ENCODE peak calls at places on chromosome 1, in six cellular contexts. E is GM10248, L is nephron progenitor cell, F is fibroblast of villous mesenchyme, M is A549, H is activated B cell treated with CpG ODN at 0.5 μM for 24 hours. R is an unnamed sample.
A peak's percentile ranks its signal among the peaks of the same experiment; 100 is the strongest.

GRCh38 chr1:54581621-54582035 is 33.6 kb downstream of the ACOT11 start:
- DNase-seq in E (no peak), M (peak; percentile 18), H (no peak), L (no peak), F (peak; percentile 42), R (peak; percentile 53)

GRCh38 chr1:246647113-246647512 is 77.1 kb upstream of the SCCPDH start:
- DNase-seq in M (peak; percentile 40), F (peak; percentile 62), H (no peak), L (peak; percentile 62), E (no peak), R (no peak)

GRCh38 chr1:233109121-233109520 is 158.7 kb downstream of the NTPCR start:
- DNase-seq in M (no peak), E (no peak), L (no peak), F (peak; percentile 28), H (no peak), R (no peak)

GRCh38 chr1:28508435-28508754 is 2.6 kb downstream of the RCC1 start:
- DNase-seq in M (no peak), L (no peak), H (no peak), E (no peak), F (no peak), R (no peak)

GRCh38 chr1:210302501-210302900 is 26.2 kb upstream of the HHAT start:
- DNase-seq in L (no peak), M (no peak), F (no peak), E (no peak), H (no peak), R (no peak)

GRCh38 chr1:203638914-203639313 is 12.3 kb downstream of the ATP2B4 start:
- DNase-seq in E (no peak), H (no peak), F (no peak), M (no peak), L (no peak), R (no peak)

GRCh38 chr1:234176000-234176399 is 197.3 kb upstream of the COA6 start:
- DNase-seq in L (no peak), M (no peak), E (no peak), H (no peak), F (no peak), R (no peak)

GRCh38 chr1:107687846-107688753 is 276.9 kb downstream of the VAV3 start:
- DNase-seq in H (no peak), M (peak; percentile 66), E (no peak), F (peak; percentile 51), L (no peak), R (no peak)

GRCh38 chr1:229998980-229999379 is 68.1 kb upstream of the GALNT2 start:
- DNase-seq in H (no peak), E (no peak), M (no peak), F (no peak), L (no peak), R (no peak)

GRCh38 chr1:12544992-12545391 is 73.0 kb downstream of the DHRS3 start:
- DNase-seq in H (no peak), F (no peak), E (no peak), L (no peak), M (no peak), R (no peak)

GRCh38 chr1:66214901-66215300 is 319.1 kb upstream of the SGIP1 start:
- DNase-seq in M (no peak), H (no peak), E (peak; percentile 13), L (no peak), F (peak; percentile 53), R (no peak)

GRCh38 chr1:206944703-206945102 is 1.6 kb downstream of the PIGR start:
- DNase-seq in M (no peak), H (no peak), L (no peak), F (no peak), E (no peak), R (no peak)

GRCh38 chr1:209154916-209155315 is 428.6 kb upstream of the CAMK1G start:
- DNase-seq in E (no peak), F (no peak), H (no peak), M (no peak), L (no peak), R (no peak)

GRCh38 chr1:29984107-29984506 is 739.3 kb downstream of the MATN1 start:
- DNase-seq in H (no peak), E (no peak), F (no peak), M (no peak), L (no peak), R (no peak)

GRCh38 chr1:179805291-179806195 is 62.5 kb downstream of the FAM163A start:
- DNase-seq in H (no peak), F (no peak), M (no peak), L (no peak), E (no peak), R (no peak)

GRCh38 chr1:235843458-235843857 is 23.2 kb downstream of the LYST start:
- DNase-seq in E (peak; percentile 34), F (peak; percentile 72), M (peak; percentile 45), L (no peak), H (no peak), R (no peak)

GRCh38 chr1:90841477-90841876 is 124.4 kb upstream of the BARHL2 start:
- DNase-seq in E (no peak), L (peak; percentile 20), F (no peak), M (no peak), H (no peak), R (no peak)

GRCh38 chr1:53481456-53481855 is 22.3 kb downstream of the DMRTB1 start:
- DNase-seq in L (no peak), M (no peak), E (no peak), F (no peak), H (no peak), R (no peak)

GRCh38 chr1:3869751-3870301 is 12.6 kb downstream of the DFFB start:
- DNase-seq in E (no peak), M (no peak), L (peak; percentile 53), F (peak; percentile 40), H (no peak), R (no peak)

GRCh38 chr1:96059736-96060135 is 661.8 kb upstream of the PTBP2 start:
- DNase-seq in M (no peak), E (no peak), F (no peak), H (no peak), L (no peak), R (no peak)

GRCh38 chr1:236673284-236673919 is 12.9 kb upstream of the ACTN2 start:
- DNase-seq in M (no peak), E (no peak), L (no peak), F (peak; percentile 71), H (no peak), R (no peak)

GRCh38 chr1:78447096-78447495 is 43.7 kb upstream of the PTGFR start:
- DNase-seq in L (no peak), M (no peak), E (no peak), F (no peak), H (no peak), R (no peak)

GRCh38 chr1:29709711-29710169 is 473.4 kb downstream of the PTPRU start:
- DNase-seq in L (no peak), E (no peak), M (no peak), H (no peak), F (peak; percentile 26), R (no peak)

GRCh38 chr1:56216173-56216572 is 363.2 kb downstream of the PLPP3 start:
- DNase-seq in L (no peak), E (no peak), F (no peak), H (no peak), M (no peak), R (no peak)

GRCh38 chr1:87154351-87154750 is 174.3 kb upstream of the LMO4 start:
- DNase-seq in H (no peak), M (no peak), L (no peak), E (no peak), F (no peak), R (no peak)

GRCh38 chr1:221740941-221741363 is 937 bp downstream of the DUSP10 start:
- DNase-seq in E (no peak), F (no peak), H (no peak), L (peak; percentile 5), M (no peak), R (no peak)

GRCh38 chr1:5938068-5938740 is 54.0 kb downstream of the NPHP4 start:
- DNase-seq in E (no peak), M (no peak), L (no peak), F (peak; percentile 23), H (no peak), R (no peak)

GRCh38 chr1:184555665-184556641 is 169.1 kb downstream of the C1orf21 start:
- DNase-seq in L (no peak), E (no peak), H (no peak), M (no peak), F (no peak), R (no peak)

GRCh38 chr1:54842206-54842915 is 41.2 kb upstream of the TTC22 start:
- DNase-seq in M (no peak), L (no peak), F (no peak), E (no peak), H (no peak), R (no peak)

GRCh38 chr1:28199328-28200233 is 23.1 kb upstream of the PTAFR start:
- DNase-seq in L (no peak), M (no peak), H (no peak), F (no peak), E (peak; percentile 88), R (no peak)

GRCh38 chr1:152107984-152108898 is 7.0 kb downstream of the TCHH start:
- DNase-seq in H (no peak), L (no peak), M (peak; percentile 83), E (no peak), F (peak; percentile 69), R (no peak)

GRCh38 chr1:31624354-31625179 is 7.1 kb downstream of the HCRTR1 start:
- DNase-seq in F (no peak), E (no peak), L (no peak), M (no peak), H (no peak), R (no peak)
- TF ChIP-seq CTCF in F (no peak), E (no peak), L (no peak), M (no peak), H (no peak), R (no peak)

DNA sequence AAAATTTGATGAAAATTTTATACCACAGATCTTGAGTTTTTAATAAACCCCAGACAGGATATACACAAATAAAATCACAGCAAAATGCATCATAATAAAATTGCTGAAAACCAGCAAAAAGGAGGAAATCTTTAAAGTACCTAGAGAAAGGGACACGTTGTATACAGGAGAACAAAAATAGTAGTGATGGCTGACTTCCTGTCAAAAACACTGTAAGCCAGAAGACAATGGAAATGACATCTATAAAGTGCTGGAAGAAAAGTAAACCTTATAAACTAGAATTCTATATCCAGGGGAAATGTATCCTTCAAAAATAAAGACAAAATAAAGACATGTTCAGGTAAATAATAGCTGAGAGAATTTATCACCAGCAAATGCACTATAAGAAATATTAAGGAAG is 14.6 kb upstream of the PTGFRN start:
- DNase-seq in E (no peak), L (no peak), M (no peak), H (no peak), F (no peak), R (no peak)
- TF ChIP-seq CTCF in E (no peak), L (no peak), M (no peak), H (no peak), F (no peak), R (no peak)

GRCh38 chr1:150563340-150564038 is 14.3 kb downstream of the ADAMTSL4 start:
- DNase-seq in H (no peak), F (peak; percentile 44), M (peak; percentile 60), E (peak; percentile 43), L (no peak), R (no peak)
- TF ChIP-seq CTCF in H (no peak), F (no peak), M (no peak), E (no peak), L (no peak), R (no peak)

DNA sequence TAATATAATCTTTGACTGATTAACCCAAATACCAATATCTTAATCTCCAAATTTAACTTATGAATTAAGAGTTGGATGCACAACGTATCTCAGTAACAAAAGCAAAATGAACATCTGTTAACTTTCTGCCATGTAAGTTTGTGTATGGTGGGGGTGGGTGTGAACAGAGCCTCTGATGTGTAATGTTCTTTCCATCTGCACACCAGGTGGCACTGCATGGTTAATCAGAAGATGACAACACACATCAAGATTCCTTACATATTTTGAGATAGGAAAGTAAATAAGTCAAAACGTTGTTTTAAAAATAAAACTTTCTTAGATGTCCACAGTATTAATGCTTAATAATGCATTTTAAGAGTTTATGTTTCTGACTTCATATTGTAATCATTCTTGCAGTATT is 251.9 kb downstream of the DPYD start:
- DNase-seq in E (peak; percentile 8), H (no peak), L (no peak), F (peak; percentile 20), M (peak; percentile 40), R (no peak)
- TF ChIP-seq CTCF in E (no peak), H (no peak), L (no peak), F (no peak), M (peak; percentile 25), R (no peak)